ENCODE peak calls at places on chromosomes 1 and 21, in five cellular contexts. One of them, this sample, is unnamed.

GRCh38 chr1:12617511-12617900 is 504 bp downstream of the DHRS3 start:
- DNase-seq in lung microvascular endothelial cell: peak; percentile 32
- DNase-seq in endothelial cell: no peak
- DNase-seq in A172: no peak
- DNase-seq in pancreas: peak; percentile 73
- DNase-seq in this sample: no peak

GRCh38 chr1:4702927-4703326 is 48.5 kb downstream of the AJAP1 start:
- DNase-seq in lung microvascular endothelial cell: no peak
- DNase-seq in endothelial cell: no peak
- DNase-seq in A172: peak; percentile 39
- DNase-seq in pancreas: no peak
- DNase-seq in this sample: peak; percentile 85

GRCh38 chr1:222644649-222645005 is 26.7 kb downstream of the MIA3 start:
- DNase-seq in lung microvascular endothelial cell: peak; percentile 50
- DNase-seq in endothelial cell: no peak
- DNase-seq in A172: no peak
- DNase-seq in pancreas: no peak
- DNase-seq in this sample: no peak

GRCh38 chr21:33703750-33704606 is 61.7 kb downstream of the ITSN1 start:
- DNase-seq in lung microvascular endothelial cell: peak; percentile 45
- DNase-seq in endothelial cell: peak; percentile 42
- DNase-seq in A172: no peak
- DNase-seq in pancreas: no peak
- DNase-seq in this sample: no peak

GRCh38 chr1:31413405-31414005 is 492 bp downstream of the SERINC2 start:
- DNase-seq in lung microvascular endothelial cell: peak; percentile 38
- DNase-seq in endothelial cell: peak; percentile 45
- DNase-seq in A172: peak; percentile 13
- DNase-seq in pancreas: peak; percentile 70
- DNase-seq in this sample: peak; percentile 54

GRCh38 chr1:234969011-234969441 is 159.6 kb downstream of the TOMM20 start:
- DNase-seq in lung microvascular endothelial cell: no peak
- DNase-seq in endothelial cell: no peak
- DNase-seq in A172: no peak
- DNase-seq in pancreas: no peak
- DNase-seq in this sample: no peak

GRCh38 chr1:2183937-2184334 is 10.6 kb downstream of the FAAP20 start:
- DNase-seq in lung microvascular endothelial cell: no peak
- DNase-seq in endothelial cell: no peak
- DNase-seq in A172: no peak
- DNase-seq in pancreas: no peak
- DNase-seq in this sample: no peak

GRCh38 chr1:198212675-198213074 is 55.9 kb downstream of the NEK7 start:
- DNase-seq in lung microvascular endothelial cell: no peak
- DNase-seq in endothelial cell: no peak
- DNase-seq in A172: peak; percentile 63
- DNase-seq in pancreas: no peak
- DNase-seq in this sample: peak; percentile 79

GRCh38 chr1:8670371-8670818 is 147.0 kb downstream of the RERE start:
- DNase-seq in lung microvascular endothelial cell: no peak
- DNase-seq in endothelial cell: no peak
- DNase-seq in A172: no peak
- DNase-seq in pancreas: no peak
- DNase-seq in this sample: no peak

GRCh38 chr1:214330240-214330639 is 49.3 kb downstream of the SMYD2 start:
- DNase-seq in lung microvascular endothelial cell: no peak
- DNase-seq in endothelial cell: no peak
- DNase-seq in A172: no peak
- DNase-seq in pancreas: no peak
- DNase-seq in this sample: no peak

GRCh38 chr1:37267111-37267835 is 207.1 kb upstream of the ZC3H12A start:
- DNase-seq in lung microvascular endothelial cell: no peak
- DNase-seq in endothelial cell: no peak
- DNase-seq in A172: peak; percentile 14
- DNase-seq in pancreas: no peak
- DNase-seq in this sample: no peak

GRCh38 chr1:6646499-6647148 is 22.0 kb downstream of the THAP3 start:
- DNase-seq in lung microvascular endothelial cell: peak; percentile 66
- DNase-seq in endothelial cell: peak; percentile 12
- DNase-seq in A172: peak; percentile 13
- DNase-seq in pancreas: peak; percentile 29
- DNase-seq in this sample: peak; percentile 24

GRCh38 chr1:194184974-194185373 is 998.6 kb upstream of the B3GALT2 start:
- DNase-seq in lung microvascular endothelial cell: no peak
- DNase-seq in endothelial cell: no peak
- DNase-seq in A172: no peak
- DNase-seq in pancreas: no peak
- DNase-seq in this sample: no peak

GRCh38 chr1:65441464-65441863 is 21.0 kb downstream of the LEPR start:
- DNase-seq in lung microvascular endothelial cell: no peak
- DNase-seq in endothelial cell: no peak
- DNase-seq in A172: no peak
- DNase-seq in pancreas: no peak
- DNase-seq in this sample: no peak

GRCh38 chr1:116496380-116496779 is 74.4 kb downstream of the CD58 start:
- DNase-seq in lung microvascular endothelial cell: no peak
- DNase-seq in endothelial cell: no peak
- DNase-seq in A172: no peak
- DNase-seq in pancreas: no peak
- DNase-seq in this sample: no peak

GRCh38 chr1:55285849-55286248 is 70.7 kb upstream of the USP24 start:
- DNase-seq in lung microvascular endothelial cell: no peak
- DNase-seq in endothelial cell: no peak
- DNase-seq in A172: no peak
- DNase-seq in pancreas: no peak
- DNase-seq in this sample: peak; percentile 22

GRCh38 chr1:115862406-115862805 is 21.5 kb upstream of the NHLH2 start:
- DNase-seq in lung microvascular endothelial cell: no peak
- DNase-seq in endothelial cell: no peak
- DNase-seq in A172: no peak
- DNase-seq in pancreas: no peak
- DNase-seq in this sample: peak; percentile 49